ENCODE peak calls at places on chromosomes 5 and 9, in nine cellular contexts. R is GM12878; T is naive thymus-derived CD8-positive, alpha-beta T cell; N is right cardiac atrium; G is CD4-positive, CD25-positive, alpha-beta regulatory T cell; M is Panc1; D is T-helper 17 cell; X is natural killer cell; U is activated T-helper 17 cell treated with anti-CD3 and anti-CD28 coated beads, Interleukin-2, amount 50 U/mL, for 72 hours. C is an unnamed sample.

GRCh38 chr5:16863380-16864007 is 72.6 kb downstream of the MYO10 start:
- ATAC-seq in R (peak), N (no peak), T (no peak), U (no peak), M (peak), G (no peak), X (no peak), D (no peak), C (no peak)

GRCh38 chr5:140140435-140140834 is 14.7 kb downstream of the IGIP start:
- ATAC-seq in X (no peak), R (no peak), U (no peak), D (no peak), T (no peak), G (no peak), M (no peak), N (peak), C (no peak)

GRCh38 chr5:33772276-33772990 is 119.4 kb downstream of the ADAMTS12 start:
- ATAC-seq in G (no peak), N (no peak), D (no peak), U (no peak), R (no peak), X (no peak), M (no peak), T (no peak), C (no peak)

GRCh38 chr5:121630402-121630801 is 221.3 kb upstream of the FTMT start:
- ATAC-seq in N (no peak), D (no peak), U (no peak), R (no peak), X (no peak), G (no peak), T (no peak), M (peak), C (no peak)

GRCh38 chr9:99039388-99040182 is 65.3 kb upstream of the TGFBR1 start:
- ATAC-seq in T (no peak), U (peak), G (no peak), R (peak), M (no peak), X (no peak), D (no peak), N (no peak), C (no peak)

GRCh38 chr5:137921931-137922330 is 32.7 kb downstream of the PKD2L2 start:
- ATAC-seq in R (no peak), G (no peak), T (no peak), D (no peak), M (no peak), N (no peak), X (no peak), U (no peak), C (no peak)

GRCh38 chr5:141968914-141969608 is at the start of gene RNF14:
- ATAC-seq in R (peak), X (peak), M (peak), G (peak), T (peak), D (peak), U (peak), N (peak), C (peak)

GRCh38 chr5:136162001-136162400 is 29.4 kb downstream of the SMAD5 start:
- ATAC-seq in D (no peak), U (no peak), N (no peak), T (no peak), M (no peak), G (no peak), R (no peak), X (no peak), C (no peak)

GRCh38 chr5:103066346-103066745 is 53.6 kb downstream of the GIN1 start:
- ATAC-seq in G (no peak), N (no peak), U (no peak), T (no peak), M (no peak), R (peak), D (no peak), X (no peak), C (no peak)

GRCh38 chr5:34676409-34676808 is 20.3 kb downstream of the RAI14 start:
- ATAC-seq in X (no peak), D (no peak), U (no peak), T (no peak), R (no peak), N (no peak), G (no peak), M (no peak), C (peak)

GRCh38 chr9:116190997-116191396 is 37.4 kb downstream of the PAPPA start:
- ATAC-seq in N (no peak), X (no peak), D (no peak), R (no peak), G (no peak), U (no peak), T (no peak), M (no peak), C (peak)

GRCh38 chr5:102678267-102679058 is 76.6 kb upstream of the PAM start:
- ATAC-seq in R (no peak), G (no peak), U (no peak), D (no peak), M (no peak), N (no peak), T (no peak), X (no peak), C (peak)

GRCh38 chr9:127279717-127280285 is 15.2 kb downstream of the GARNL3 start:
- ATAC-seq in M (no peak), R (no peak), D (no peak), N (no peak), G (no peak), X (no peak), T (no peak), U (no peak), C (no peak)

GRCh38 chr5:133331866-133332731 is 280.2 kb downstream of the FSTL4 start:
- ATAC-seq in T (no peak), G (no peak), M (no peak), U (peak), R (no peak), D (no peak), N (no peak), X (no peak), C (no peak)

GRCh38 chr9:89884356-89885083 is 279.7 kb downstream of the GADD45G start:
- ATAC-seq in D (no peak), U (no peak), N (peak), R (no peak), M (no peak), X (no peak), G (no peak), T (no peak), C (no peak)

GRCh38 chr9:133786936-133787748 is 49.0 kb upstream of the SARDH start:
- ATAC-seq in R (no peak), U (no peak), N (no peak), T (no peak), D (no peak), X (no peak), G (no peak), M (no peak), C (no peak)

GRCh38 chr5:130279386-130279785 is 375.1 kb downstream of the CHSY3 start:
- ATAC-seq in R (no peak), N (no peak), D (no peak), T (no peak), G (no peak), X (no peak), M (no peak), U (no peak), C (peak)

C was measured in esophagus mucosa.